ENCODE peak calls at places on chromosomes 11 and 22, in eight cellular contexts. A is aorta, Q is ascending aorta, H is psoas muscle, M is uterus, T is A673, X is kidney, L is SK-N-SH. R is an unnamed sample. For H3K4me1, the result is how much of the 10 kb centered on the place peaks cover.

GRCh38 chr22:45319319-45319675 is 9.6 kb downstream of the FAM118A start:
- DNase-seq in A (peak), Q (no peak), H (no peak), M (peak), T (no peak), X (no peak), L (peak), R (no peak)

GRCh38 chr11:73982595-73982989 is at the start of gene UCP2:
- DNase-seq in A (peak), Q (peak), H (peak), M (peak), T (peak), X (peak), L (peak), R (no peak)

GRCh38 chr11:12241401-12241800 is 131.0 kb downstream of the MICAL2 start:
- DNase-seq in A (no peak), Q (no peak), H (no peak), M (no peak), T (no peak), X (no peak), L (no peak), R (no peak)

GRCh38 chr22:46072981-46073682 is 77.2 kb upstream of the PPARA start:
- DNase-seq in A (peak), Q (peak), H (no peak), M (no peak), T (peak), X (peak), L (no peak), R (no peak)

GRCh38 chr11:64150481-64151239 is 15.3 kb downstream of the MACROD1 start:
- DNase-seq in A (no peak), Q (no peak), H (peak), M (no peak), T (no peak), X (no peak), L (no peak), R (no peak)

GRCh38 chr22:45418770-45419138 is 5.3 kb downstream of the RIBC2 start:
- DNase-seq in A (no peak), Q (no peak), H (no peak), M (no peak), T (no peak), X (no peak), L (no peak), R (no peak)

GRCh38 chr11:12524865-12525264 is 147.5 kb downstream of the PARVA start:
- DNase-seq in A (no peak), Q (no peak), H (peak), M (no peak), T (no peak), X (no peak), L (no peak), R (no peak)

GRCh38 chr11:119903821-119904220 is 174.8 kb upstream of the NECTIN1 start:
- DNase-seq in A (no peak), Q (no peak), H (no peak), M (no peak), T (no peak), X (no peak), L (no peak), R (no peak)

DNA sequence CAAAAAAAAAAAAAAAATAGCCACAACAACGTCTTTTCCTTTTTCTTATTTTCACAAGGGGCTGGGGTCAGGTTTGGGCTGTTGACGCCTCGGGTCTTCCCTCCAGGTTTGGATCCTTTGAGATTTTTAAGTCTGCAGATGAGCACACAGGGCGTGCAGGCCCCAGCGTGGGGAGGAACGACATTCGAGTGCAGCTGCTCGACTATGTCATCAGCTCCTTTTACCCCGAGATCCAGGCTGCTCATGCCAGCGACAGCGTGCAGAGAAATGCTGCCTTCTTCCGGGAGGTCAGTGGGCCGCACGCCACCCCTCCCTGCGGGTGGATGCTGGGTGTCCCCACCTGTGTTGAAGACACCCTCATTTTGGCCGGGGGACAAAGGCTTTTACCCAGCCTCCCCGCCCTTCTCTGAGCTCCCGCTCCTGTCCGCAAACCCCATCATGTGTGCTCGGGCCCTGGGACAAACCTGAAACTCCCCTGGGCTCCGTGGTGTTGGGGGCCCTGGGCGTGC is 7.7 kb downstream of the SELENOO start:
- DNase-seq in A (peak), Q (no peak), H (no peak), M (no peak), T (no peak), X (no peak), L (no peak), R (no peak)
- H3K4me1 ChIP-seq in A (under half), Q (under half), H (under half), M (under half), T (under half), X (under half), L (under half), R (under half)

DNA sequence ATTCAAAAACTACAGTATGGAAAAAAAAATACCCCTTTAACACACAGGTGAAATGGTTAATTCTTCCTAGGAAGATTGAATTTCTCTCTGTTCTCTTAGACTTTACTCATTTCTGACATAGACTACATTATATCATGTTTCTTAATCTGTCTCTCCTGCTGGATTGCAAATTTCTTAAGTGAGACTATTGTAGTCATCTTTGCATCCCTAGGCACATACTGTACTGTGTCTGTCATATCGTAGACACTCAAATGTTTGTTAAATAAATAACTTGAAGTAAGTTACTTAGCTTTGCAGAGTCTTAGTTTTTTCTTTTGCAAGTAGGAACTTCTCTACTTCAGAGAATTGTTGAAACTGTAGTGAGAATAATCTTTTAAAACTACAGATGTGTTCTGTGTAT is 58.7 kb downstream of the FAM83F start:
- DNase-seq in A (no peak), Q (no peak), H (no peak), M (no peak), T (no peak), X (no peak), L (no peak), R (no peak)
- H3K4me3 ChIP-seq in A (no peak), Q (no peak), H (no peak), M (no peak), T (no peak), X (no peak), L (no peak), R (no peak)

DNA sequence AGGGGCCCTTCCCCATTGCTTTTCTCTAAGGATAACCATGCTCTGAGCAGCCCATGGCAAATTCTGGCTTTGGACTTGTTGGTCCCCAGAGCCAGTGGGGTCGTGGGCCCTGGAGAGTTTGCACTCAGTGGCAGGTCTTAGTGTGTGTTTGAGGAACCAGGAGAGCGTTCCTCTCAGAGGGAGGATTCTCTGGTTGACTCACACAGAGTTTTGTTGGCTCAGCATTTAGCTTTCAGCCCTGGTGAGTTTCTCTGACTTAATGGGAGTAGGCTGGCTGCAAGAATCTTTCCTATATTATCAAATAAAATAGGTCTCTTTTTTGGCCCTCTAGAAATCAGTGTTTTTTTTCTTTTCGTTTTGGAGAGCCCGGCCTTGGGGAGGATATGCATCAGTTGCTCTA is 20.9 kb downstream of the ST14 start:
- DNase-seq in A (peak), Q (no peak), H (no peak), M (no peak), T (no peak), X (peak), L (no peak), R (no peak)
- H3K27ac ChIP-seq in A (no peak), Q (no peak), H (no peak), M (no peak), T (no peak), X (peak), L (no peak), R (no peak)

GRCh38 chr11:2841411-2842190 is 44.0 kb downstream of the CDKN1C start:
- DNase-seq in A (no peak), Q (no peak), H (no peak), M (no peak), T (no peak), X (peak), L (no peak), R (no peak)
- H3K4me1 ChIP-seq in A (under half), Q (under half), H (under half), M (under half), T (under half), X (under half), L (under half), R (under half)

GRCh38 chr22:24930678-24931077 is 15.8 kb downstream of the LHFPL7 start:
- DNase-seq in A (no peak), Q (no peak), H (no peak), M (no peak), T (no peak), X (no peak), L (no peak), R (no peak)

GRCh38 chr22:24928322-24928721 is 18.2 kb downstream of the LHFPL7 start:
- DNase-seq in A (no peak), Q (no peak), H (no peak), M (no peak), T (no peak), X (no peak), L (no peak), R (no peak)

GRCh38 chr22:24926428-24926725 is 20.1 kb downstream of the LHFPL7 start:
- DNase-seq in A (no peak), Q (no peak), H (no peak), M (no peak), T (no peak), X (no peak), L (no peak), R (no peak)

GRCh38 chr22:24926849-24927579 is 19.5 kb downstream of the LHFPL7 start:
- DNase-seq in A (no peak), Q (no peak), H (no peak), M (no peak), T (no peak), X (no peak), L (no peak), R (no peak)

DNA sequence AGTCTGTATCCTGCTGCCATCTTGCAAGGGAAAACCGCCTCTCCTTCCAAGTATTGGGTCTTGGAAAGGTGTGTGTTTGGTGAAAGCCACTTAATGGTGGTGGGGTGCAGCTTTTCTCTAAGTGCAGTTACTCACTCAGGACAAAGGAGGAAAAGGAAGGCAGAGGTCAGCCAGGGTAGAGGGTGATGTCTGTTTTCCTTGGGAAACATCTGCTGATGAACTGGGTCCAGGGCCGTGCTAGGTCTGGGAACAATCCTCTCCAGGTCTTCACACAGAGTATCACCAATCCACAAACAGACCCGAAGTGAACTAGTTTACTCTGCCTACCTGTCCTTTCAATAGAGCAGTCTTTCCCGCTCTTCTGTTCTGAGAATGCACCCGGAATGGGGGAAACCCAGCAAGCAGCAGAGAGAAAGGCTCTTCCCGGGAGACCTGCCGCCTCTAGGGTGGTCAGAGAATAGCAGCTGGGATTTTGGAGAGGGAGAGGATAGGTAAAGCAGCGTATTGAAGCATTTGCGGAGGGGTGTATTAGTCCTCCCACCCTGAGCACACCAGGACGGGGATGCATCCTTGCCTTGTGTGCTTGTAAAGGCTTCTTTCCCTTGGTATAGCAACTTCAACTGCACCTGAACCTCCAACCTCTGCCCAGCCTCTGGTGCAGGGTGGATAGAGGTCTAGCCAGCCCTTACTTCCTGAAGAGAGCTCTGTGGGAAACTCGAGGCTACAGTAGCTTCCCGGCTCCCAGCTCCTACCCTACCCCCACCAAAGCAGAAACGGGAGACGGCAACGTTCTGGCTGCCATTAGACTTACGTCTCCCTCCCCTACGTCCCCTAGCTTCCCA is 20.7 kb downstream of the LHFPL7 start:
- DNase-seq in A (no peak), Q (no peak), H (no peak), M (no peak), T (no peak), X (no peak), L (no peak), R (no peak)
- H3K4me3 ChIP-seq in A (no peak), Q (no peak), H (no peak), M (no peak), T (no peak), X (no peak), L (no peak), R (no peak)